ENCODE peak calls at places on chromosomes 2 and 18, in ten cellular contexts. N is adrenal gland, X is B cell, P is Peyer's patch, L is LoVo, A is Right ventricle myocardium superior, R is heart left ventricle, Y is choroid plexus epithelial cell, V is COR-L47, J is GM10248. C is an unnamed sample.

GRCh38 chr18:36299010-36299409 is 1.5 kb downstream of the FHOD3 start:
- DNase-seq in L (no peak), N (no peak), R (no peak), A (no peak), Y (no peak), J (no peak), V (no peak), X (no peak), P (no peak), C (no peak)

GRCh38 chr2:171702781-171703556 is 15.7 kb downstream of the DYNC1I2 start:
- DNase-seq in J (no peak), R (no peak), V (no peak), X (no peak), P (no peak), N (no peak), L (no peak), A (no peak), Y (peak; percentile 32), C (no peak)

GRCh38 chr2:86037141-86037794 is 68.4 kb downstream of the POLR1A start:
- DNase-seq in X (peak; percentile 42), P (peak; percentile 44), J (no peak), L (no peak), V (no peak), R (peak; percentile 81), N (peak; percentile 53), A (peak; percentile 90), Y (peak; percentile 89), C (peak; percentile 83)

GRCh38 chr2:39593439-39594393 is 72.0 kb upstream of the TMEM178A start:
- DNase-seq in X (peak; percentile 4), Y (peak; percentile 95), V (no peak), P (no peak), A (no peak), J (peak; percentile 22), L (peak; percentile 33), N (peak; percentile 46), R (peak; percentile 57), C (peak; percentile 43)

GRCh38 chr2:41847744-41848441 is 199.9 kb upstream of the PKDCC start:
- DNase-seq in X (no peak), V (no peak), L (no peak), P (no peak), R (no peak), Y (peak; percentile 85), A (no peak), J (no peak), N (peak; percentile 74), C (peak; percentile 37)

GRCh38 chr2:226426292-226426736 is 373.3 kb downstream of the IRS1 start:
- DNase-seq in R (no peak), A (no peak), V (no peak), J (no peak), N (no peak), L (peak; percentile 19), X (no peak), Y (peak; percentile 87), P (no peak), C (no peak)

GRCh38 chr2:190765386-190766173 is 115.0 kb upstream of the GLS start:
- DNase-seq in V (no peak), J (no peak), N (no peak), X (no peak), P (no peak), Y (peak; percentile 66), L (no peak), R (no peak), A (no peak), C (no peak)

GRCh38 chr2:180130403-180130802 is 123.3 kb upstream of the CWC22 start:
- DNase-seq in R (no peak), V (peak; percentile 47), J (no peak), P (no peak), A (no peak), X (no peak), Y (no peak), N (no peak), L (no peak), C (no peak)

GRCh38 chr2:96523659-96524481 is 12.7 kb upstream of the ARID5A start:
- DNase-seq in Y (peak; percentile 22), X (no peak), R (no peak), P (no peak), L (no peak), N (no peak), V (no peak), A (no peak), J (no peak), C (no peak)

GRCh38 chr18:75221397-75221796 is 10.8 kb downstream of the TSHZ1 start:
- DNase-seq in P (no peak), L (no peak), R (no peak), N (no peak), V (no peak), Y (no peak), A (no peak), X (no peak), J (no peak), C (no peak)

GRCh38 chr2:204542967-204543608 is 2.2 kb upstream of the PARD3B start:
- DNase-seq in V (no peak), R (no peak), A (no peak), X (no peak), J (no peak), L (no peak), N (no peak), Y (no peak), P (no peak), C (no peak)

GRCh38 chr2:28755411-28755810 is 3.8 kb downstream of the PPP1CB start:
- DNase-seq in Y (peak; percentile 57), N (no peak), R (no peak), P (no peak), L (no peak), J (no peak), V (no peak), X (no peak), A (no peak), C (no peak)

GRCh38 chr2:152344561-152345195 is 9.7 kb downstream of the FMNL2 start:
- DNase-seq in N (no peak), V (peak; percentile 67), A (no peak), L (no peak), R (no peak), P (no peak), Y (no peak), J (no peak), X (no peak), C (no peak)

GRCh38 chr2:86283461-86284030 is 53.9 kb downstream of the REEP1 start:
- DNase-seq in J (no peak), Y (no peak), A (no peak), P (no peak), X (no peak), L (no peak), V (no peak), N (no peak), R (no peak), C (no peak)

GRCh38 chr2:171432969-171433762 is 624 bp downstream of the METTL8 start:
- DNase-seq in V (peak; percentile 71), Y (peak; percentile 30), X (peak; percentile 60), L (peak; percentile 78), A (no peak), J (peak; percentile 52), P (peak; percentile 56), N (peak; percentile 43), R (peak; percentile 28), C (peak; percentile 36)

GRCh38 chr2:4715065-4715464 is 977.1 kb upstream of the SOX11 start:
- DNase-seq in Y (peak; percentile 30), N (no peak), R (no peak), X (no peak), A (no peak), L (no peak), J (no peak), P (no peak), V (peak; percentile 1), C (no peak)

GRCh38 chr2:25825238-25825637 is 53.0 kb downstream of the ASXL2 start:
- DNase-seq in N (no peak), P (no peak), L (no peak), V (no peak), X (no peak), R (no peak), J (no peak), A (no peak), Y (no peak), C (no peak)

GRCh38 chr2:40937284-40937683 is 485.4 kb upstream of the SLC8A1 start:
- DNase-seq in X (no peak), V (no peak), R (no peak), N (no peak), J (no peak), P (no peak), Y (no peak), A (no peak), L (no peak), C (no peak)

GRCh38 chr2:46988733-46989481 is 73.3 kb upstream of the MCFD2 start:
- DNase-seq in Y (no peak), N (peak; percentile 77), X (no peak), P (no peak), J (no peak), R (peak; percentile 65), L (no peak), A (no peak), V (no peak), C (no peak)

GRCh38 chr2:79982445-79982844 is 322.1 kb downstream of the LRRTM1 start:
- DNase-seq in R (no peak), L (no peak), X (no peak), N (no peak), P (no peak), Y (no peak), V (peak; percentile 1), J (no peak), A (no peak), C (no peak)

GRCh38 chr2:140274891-140275290 is 1494.7 kb upstream of the NXPH2 start:
- DNase-seq in Y (no peak), N (no peak), P (no peak), V (no peak), J (no peak), R (no peak), A (no peak), X (no peak), L (no peak), C (no peak)

GRCh38 chr2:203195331-203195730 is 43.5 kb upstream of the CYP20A1 start:
- DNase-seq in R (no peak), P (no peak), J (no peak), V (no peak), N (no peak), Y (no peak), X (no peak), L (no peak), A (no peak), C (no peak)

GRCh38 chr2:70895249-70895648 is 40.5 kb upstream of the ATP6V1B1 start:
- DNase-seq in V (no peak), Y (no peak), N (no peak), P (no peak), R (no peak), J (peak; percentile 9), A (no peak), X (no peak), L (no peak), C (no peak)

GRCh38 chr18:48622911-48623431 is 84.1 kb downstream of the CTIF start:
- DNase-seq in X (peak; percentile 3), Y (peak; percentile 42), R (no peak), P (no peak), L (no peak), A (no peak), J (no peak), V (no peak), N (no peak), C (no peak)

GRCh38 chr18:75003764-75004690 is 204.9 kb downstream of the PTGR3 start:
- DNase-seq in V (no peak), A (peak; percentile 41), J (no peak), L (no peak), Y (peak; percentile 20), X (no peak), P (no peak), R (no peak), N (no peak), C (no peak)

GRCh38 chr2:52934354-52934898 is 833.2 kb upstream of the CHAC2 start:
- DNase-seq in X (no peak), R (no peak), V (no peak), J (no peak), P (no peak), A (no peak), Y (peak; percentile 71), L (peak; percentile 80), N (no peak), C (no peak)

GRCh38 chr18:48363167-48363566 is 46.0 kb downstream of the ZBTB7C start:
- DNase-seq in N (no peak), J (no peak), Y (no peak), L (no peak), R (no peak), A (no peak), X (no peak), V (no peak), P (no peak), C (no peak)

GRCh38 chr2:236052926-236053846 is 115.0 kb downstream of the GBX2 start:
- DNase-seq in L (no peak), N (no peak), J (no peak), V (no peak), P (no peak), X (no peak), R (no peak), Y (no peak), A (no peak), C (no peak)